ENCODE peak calls at places on chromosomes 4 and X, in five cellular contexts. One of them, this sample, is unnamed.

GRCh38 chrX:117274943-117275342 is 812.2 kb upstream of the CT83 start:
- DNase-seq in head of caudate nucleus: no peak
- DNase-seq in stimulated activated naive CD8-positive, alpha-beta T cell treated with anti-CD3 and anti-CD28 coated beads, Interleukin-15, Interleukin-2, amounts not matched to agents 100 U/mL and 50 U/mL, for 24 hours: no peak
- DNase-seq in activated effector memory CD4-positive, alpha-beta T cell treated with anti-CD3 and anti-CD28 coated beads, Interleukin-2, amount 50 U/mL, for 16 hours: no peak
- DNase-seq in stimulated activated CD8-positive, alpha-beta memory T cell treated with anti-CD3 and anti-CD28 coated beads, Interleukin-4, amount 100 ng/mL, for 1 hour: no peak
- DNase-seq in this sample: no peak

GRCh38 chr4:62709618-62710252 is 1509.6 kb downstream of the ADGRL3 start:
- DNase-seq in head of caudate nucleus: peak; percentile 21
- DNase-seq in stimulated activated naive CD8-positive, alpha-beta T cell treated with anti-CD3 and anti-CD28 coated beads, Interleukin-15, Interleukin-2, amounts not matched to agents 100 U/mL and 50 U/mL, for 24 hours: no peak
- DNase-seq in activated effector memory CD4-positive, alpha-beta T cell treated with anti-CD3 and anti-CD28 coated beads, Interleukin-2, amount 50 U/mL, for 16 hours: no peak
- DNase-seq in stimulated activated CD8-positive, alpha-beta memory T cell treated with anti-CD3 and anti-CD28 coated beads, Interleukin-4, amount 100 ng/mL, for 1 hour: no peak
- DNase-seq in this sample: peak; percentile 24

GRCh38 chr4:156638925-156639605 is 332.5 kb downstream of the PDGFC start:
- DNase-seq in head of caudate nucleus: no peak
- DNase-seq in stimulated activated naive CD8-positive, alpha-beta T cell treated with anti-CD3 and anti-CD28 coated beads, Interleukin-15, Interleukin-2, amounts not matched to agents 100 U/mL and 50 U/mL, for 24 hours: no peak
- DNase-seq in activated effector memory CD4-positive, alpha-beta T cell treated with anti-CD3 and anti-CD28 coated beads, Interleukin-2, amount 50 U/mL, for 16 hours: no peak
- DNase-seq in stimulated activated CD8-positive, alpha-beta memory T cell treated with anti-CD3 and anti-CD28 coated beads, Interleukin-4, amount 100 ng/mL, for 1 hour: no peak
- DNase-seq in this sample: no peak

GRCh38 chrX:70254909-70255308 is 5.1 kb downstream of the P2RY4 start:
- DNase-seq in head of caudate nucleus: no peak
- DNase-seq in stimulated activated naive CD8-positive, alpha-beta T cell treated with anti-CD3 and anti-CD28 coated beads, Interleukin-15, Interleukin-2, amounts not matched to agents 100 U/mL and 50 U/mL, for 24 hours: no peak
- DNase-seq in activated effector memory CD4-positive, alpha-beta T cell treated with anti-CD3 and anti-CD28 coated beads, Interleukin-2, amount 50 U/mL, for 16 hours: no peak
- DNase-seq in stimulated activated CD8-positive, alpha-beta memory T cell treated with anti-CD3 and anti-CD28 coated beads, Interleukin-4, amount 100 ng/mL, for 1 hour: no peak
- DNase-seq in this sample: no peak

GRCh38 chr4:113593400-113594230 is 167.9 kb downstream of the CAMK2D start:
- DNase-seq in head of caudate nucleus: no peak
- DNase-seq in stimulated activated naive CD8-positive, alpha-beta T cell treated with anti-CD3 and anti-CD28 coated beads, Interleukin-15, Interleukin-2, amounts not matched to agents 100 U/mL and 50 U/mL, for 24 hours: no peak
- DNase-seq in activated effector memory CD4-positive, alpha-beta T cell treated with anti-CD3 and anti-CD28 coated beads, Interleukin-2, amount 50 U/mL, for 16 hours: no peak
- DNase-seq in stimulated activated CD8-positive, alpha-beta memory T cell treated with anti-CD3 and anti-CD28 coated beads, Interleukin-4, amount 100 ng/mL, for 1 hour: no peak
- DNase-seq in this sample: no peak

GRCh38 chr4:3475041-3475712 is 12.1 kb downstream of the DOK7 start:
- DNase-seq in head of caudate nucleus: no peak
- DNase-seq in stimulated activated naive CD8-positive, alpha-beta T cell treated with anti-CD3 and anti-CD28 coated beads, Interleukin-15, Interleukin-2, amounts not matched to agents 100 U/mL and 50 U/mL, for 24 hours: no peak
- DNase-seq in activated effector memory CD4-positive, alpha-beta T cell treated with anti-CD3 and anti-CD28 coated beads, Interleukin-2, amount 50 U/mL, for 16 hours: no peak
- DNase-seq in stimulated activated CD8-positive, alpha-beta memory T cell treated with anti-CD3 and anti-CD28 coated beads, Interleukin-4, amount 100 ng/mL, for 1 hour: no peak
- DNase-seq in this sample: no peak

GRCh38 chrX:39449352-39449751 is 648.1 kb downstream of the MID1IP1 start:
- DNase-seq in head of caudate nucleus: no peak
- DNase-seq in stimulated activated naive CD8-positive, alpha-beta T cell treated with anti-CD3 and anti-CD28 coated beads, Interleukin-15, Interleukin-2, amounts not matched to agents 100 U/mL and 50 U/mL, for 24 hours: no peak
- DNase-seq in activated effector memory CD4-positive, alpha-beta T cell treated with anti-CD3 and anti-CD28 coated beads, Interleukin-2, amount 50 U/mL, for 16 hours: no peak
- DNase-seq in stimulated activated CD8-positive, alpha-beta memory T cell treated with anti-CD3 and anti-CD28 coated beads, Interleukin-4, amount 100 ng/mL, for 1 hour: no peak
- DNase-seq in this sample: no peak

GRCh38 chrX:17375361-17375630 is 296 bp downstream of the NHS start:
- DNase-seq in head of caudate nucleus: no peak
- DNase-seq in stimulated activated naive CD8-positive, alpha-beta T cell treated with anti-CD3 and anti-CD28 coated beads, Interleukin-15, Interleukin-2, amounts not matched to agents 100 U/mL and 50 U/mL, for 24 hours: no peak
- DNase-seq in activated effector memory CD4-positive, alpha-beta T cell treated with anti-CD3 and anti-CD28 coated beads, Interleukin-2, amount 50 U/mL, for 16 hours: no peak
- DNase-seq in stimulated activated CD8-positive, alpha-beta memory T cell treated with anti-CD3 and anti-CD28 coated beads, Interleukin-4, amount 100 ng/mL, for 1 hour: no peak
- DNase-seq in this sample: no peak

GRCh38 chr4:176393306-176394013 is 73.7 kb downstream of the SPCS3 start:
- DNase-seq in head of caudate nucleus: no peak
- DNase-seq in stimulated activated naive CD8-positive, alpha-beta T cell treated with anti-CD3 and anti-CD28 coated beads, Interleukin-15, Interleukin-2, amounts not matched to agents 100 U/mL and 50 U/mL, for 24 hours: no peak
- DNase-seq in activated effector memory CD4-positive, alpha-beta T cell treated with anti-CD3 and anti-CD28 coated beads, Interleukin-2, amount 50 U/mL, for 16 hours: no peak
- DNase-seq in stimulated activated CD8-positive, alpha-beta memory T cell treated with anti-CD3 and anti-CD28 coated beads, Interleukin-4, amount 100 ng/mL, for 1 hour: no peak
- DNase-seq in this sample: peak; percentile 18

GRCh38 chr4:150944660-150945059 is 70.4 kb downstream of the LRBA start:
- DNase-seq in head of caudate nucleus: no peak
- DNase-seq in stimulated activated naive CD8-positive, alpha-beta T cell treated with anti-CD3 and anti-CD28 coated beads, Interleukin-15, Interleukin-2, amounts not matched to agents 100 U/mL and 50 U/mL, for 24 hours: no peak
- DNase-seq in activated effector memory CD4-positive, alpha-beta T cell treated with anti-CD3 and anti-CD28 coated beads, Interleukin-2, amount 50 U/mL, for 16 hours: no peak
- DNase-seq in stimulated activated CD8-positive, alpha-beta memory T cell treated with anti-CD3 and anti-CD28 coated beads, Interleukin-4, amount 100 ng/mL, for 1 hour: no peak
- DNase-seq in this sample: no peak

GRCh38 chr4:150127757-150128156 is 49.5 kb downstream of the DCLK2 start:
- DNase-seq in head of caudate nucleus: no peak
- DNase-seq in stimulated activated naive CD8-positive, alpha-beta T cell treated with anti-CD3 and anti-CD28 coated beads, Interleukin-15, Interleukin-2, amounts not matched to agents 100 U/mL and 50 U/mL, for 24 hours: no peak
- DNase-seq in activated effector memory CD4-positive, alpha-beta T cell treated with anti-CD3 and anti-CD28 coated beads, Interleukin-2, amount 50 U/mL, for 16 hours: no peak
- DNase-seq in stimulated activated CD8-positive, alpha-beta memory T cell treated with anti-CD3 and anti-CD28 coated beads, Interleukin-4, amount 100 ng/mL, for 1 hour: no peak
- DNase-seq in this sample: no peak

GRCh38 chrX:57678686-57679428 is 1.2 kb downstream of the NLRP2B start:
- DNase-seq in head of caudate nucleus: no peak
- DNase-seq in stimulated activated naive CD8-positive, alpha-beta T cell treated with anti-CD3 and anti-CD28 coated beads, Interleukin-15, Interleukin-2, amounts not matched to agents 100 U/mL and 50 U/mL, for 24 hours: no peak
- DNase-seq in activated effector memory CD4-positive, alpha-beta T cell treated with anti-CD3 and anti-CD28 coated beads, Interleukin-2, amount 50 U/mL, for 16 hours: no peak
- DNase-seq in stimulated activated CD8-positive, alpha-beta memory T cell treated with anti-CD3 and anti-CD28 coated beads, Interleukin-4, amount 100 ng/mL, for 1 hour: no peak
- DNase-seq in this sample: no peak

GRCh38 chr4:73127839-73128448 is 58.4 kb upstream of the COX18 start:
- DNase-seq in head of caudate nucleus: peak; percentile 37
- DNase-seq in stimulated activated naive CD8-positive, alpha-beta T cell treated with anti-CD3 and anti-CD28 coated beads, Interleukin-15, Interleukin-2, amounts not matched to agents 100 U/mL and 50 U/mL, for 24 hours: no peak
- DNase-seq in activated effector memory CD4-positive, alpha-beta T cell treated with anti-CD3 and anti-CD28 coated beads, Interleukin-2, amount 50 U/mL, for 16 hours: no peak
- DNase-seq in stimulated activated CD8-positive, alpha-beta memory T cell treated with anti-CD3 and anti-CD28 coated beads, Interleukin-4, amount 100 ng/mL, for 1 hour: no peak
- DNase-seq in this sample: peak; percentile 29

GRCh38 chr4:86472377-86473019 is 112.6 kb upstream of the MAPK10 start:
- DNase-seq in head of caudate nucleus: no peak
- DNase-seq in stimulated activated naive CD8-positive, alpha-beta T cell treated with anti-CD3 and anti-CD28 coated beads, Interleukin-15, Interleukin-2, amounts not matched to agents 100 U/mL and 50 U/mL, for 24 hours: no peak
- DNase-seq in activated effector memory CD4-positive, alpha-beta T cell treated with anti-CD3 and anti-CD28 coated beads, Interleukin-2, amount 50 U/mL, for 16 hours: no peak
- DNase-seq in stimulated activated CD8-positive, alpha-beta memory T cell treated with anti-CD3 and anti-CD28 coated beads, Interleukin-4, amount 100 ng/mL, for 1 hour: no peak
- DNase-seq in this sample: no peak

GRCh38 chrX:155718964-155719586 is 106.3 kb upstream of the TMLHE start:
- DNase-seq in head of caudate nucleus: peak; percentile 47
- DNase-seq in stimulated activated naive CD8-positive, alpha-beta T cell treated with anti-CD3 and anti-CD28 coated beads, Interleukin-15, Interleukin-2, amounts not matched to agents 100 U/mL and 50 U/mL, for 24 hours: no peak
- DNase-seq in activated effector memory CD4-positive, alpha-beta T cell treated with anti-CD3 and anti-CD28 coated beads, Interleukin-2, amount 50 U/mL, for 16 hours: no peak
- DNase-seq in stimulated activated CD8-positive, alpha-beta memory T cell treated with anti-CD3 and anti-CD28 coated beads, Interleukin-4, amount 100 ng/mL, for 1 hour: no peak
- DNase-seq in this sample: no peak

GRCh38 chr4:142549726-142550463 is 296.2 kb downstream of the INPP4B start:
- DNase-seq in head of caudate nucleus: peak; percentile 10
- DNase-seq in stimulated activated naive CD8-positive, alpha-beta T cell treated with anti-CD3 and anti-CD28 coated beads, Interleukin-15, Interleukin-2, amounts not matched to agents 100 U/mL and 50 U/mL, for 24 hours: no peak
- DNase-seq in activated effector memory CD4-positive, alpha-beta T cell treated with anti-CD3 and anti-CD28 coated beads, Interleukin-2, amount 50 U/mL, for 16 hours: no peak
- DNase-seq in stimulated activated CD8-positive, alpha-beta memory T cell treated with anti-CD3 and anti-CD28 coated beads, Interleukin-4, amount 100 ng/mL, for 1 hour: no peak
- DNase-seq in this sample: peak; percentile 14

GRCh38 chrX:18873189-18873791 is 110.6 kb downstream of the PHKA2 start:
- DNase-seq in head of caudate nucleus: peak; percentile 73
- DNase-seq in stimulated activated naive CD8-positive, alpha-beta T cell treated with anti-CD3 and anti-CD28 coated beads, Interleukin-15, Interleukin-2, amounts not matched to agents 100 U/mL and 50 U/mL, for 24 hours: peak; percentile 22
- DNase-seq in activated effector memory CD4-positive, alpha-beta T cell treated with anti-CD3 and anti-CD28 coated beads, Interleukin-2, amount 50 U/mL, for 16 hours: peak; percentile 63
- DNase-seq in stimulated activated CD8-positive, alpha-beta memory T cell treated with anti-CD3 and anti-CD28 coated beads, Interleukin-4, amount 100 ng/mL, for 1 hour: no peak
- DNase-seq in this sample: no peak

GRCh38 chr4:1976416-1977352 is 32.1 kb downstream of the NELFA start:
- DNase-seq in head of caudate nucleus: no peak
- DNase-seq in stimulated activated naive CD8-positive, alpha-beta T cell treated with anti-CD3 and anti-CD28 coated beads, Interleukin-15, Interleukin-2, amounts not matched to agents 100 U/mL and 50 U/mL, for 24 hours: no peak
- DNase-seq in activated effector memory CD4-positive, alpha-beta T cell treated with anti-CD3 and anti-CD28 coated beads, Interleukin-2, amount 50 U/mL, for 16 hours: peak; percentile 58
- DNase-seq in stimulated activated CD8-positive, alpha-beta memory T cell treated with anti-CD3 and anti-CD28 coated beads, Interleukin-4, amount 100 ng/mL, for 1 hour: no peak
- DNase-seq in this sample: no peak

GRCh38 chrX:109856974-109857373 is 123.9 kb upstream of the ACSL4 start:
- DNase-seq in head of caudate nucleus: no peak
- DNase-seq in stimulated activated naive CD8-positive, alpha-beta T cell treated with anti-CD3 and anti-CD28 coated beads, Interleukin-15, Interleukin-2, amounts not matched to agents 100 U/mL and 50 U/mL, for 24 hours: no peak
- DNase-seq in activated effector memory CD4-positive, alpha-beta T cell treated with anti-CD3 and anti-CD28 coated beads, Interleukin-2, amount 50 U/mL, for 16 hours: no peak
- DNase-seq in stimulated activated CD8-positive, alpha-beta memory T cell treated with anti-CD3 and anti-CD28 coated beads, Interleukin-4, amount 100 ng/mL, for 1 hour: no peak
- DNase-seq in this sample: peak; percentile 16

GRCh38 chrX:151754042-151754419 is 19.5 kb downstream of the CNGA2 start:
- DNase-seq in head of caudate nucleus: no peak
- DNase-seq in stimulated activated naive CD8-positive, alpha-beta T cell treated with anti-CD3 and anti-CD28 coated beads, Interleukin-15, Interleukin-2, amounts not matched to agents 100 U/mL and 50 U/mL, for 24 hours: no peak
- DNase-seq in activated effector memory CD4-positive, alpha-beta T cell treated with anti-CD3 and anti-CD28 coated beads, Interleukin-2, amount 50 U/mL, for 16 hours: no peak
- DNase-seq in stimulated activated CD8-positive, alpha-beta memory T cell treated with anti-CD3 and anti-CD28 coated beads, Interleukin-4, amount 100 ng/mL, for 1 hour: no peak
- DNase-seq in this sample: peak; percentile 13

GRCh38 chrX:3176439-3176820 is 135.2 kb downstream of the ARSF start:
- DNase-seq in head of caudate nucleus: no peak
- DNase-seq in stimulated activated naive CD8-positive, alpha-beta T cell treated with anti-CD3 and anti-CD28 coated beads, Interleukin-15, Interleukin-2, amounts not matched to agents 100 U/mL and 50 U/mL, for 24 hours: no peak
- DNase-seq in activated effector memory CD4-positive, alpha-beta T cell treated with anti-CD3 and anti-CD28 coated beads, Interleukin-2, amount 50 U/mL, for 16 hours: no peak
- DNase-seq in stimulated activated CD8-positive, alpha-beta memory T cell treated with anti-CD3 and anti-CD28 coated beads, Interleukin-4, amount 100 ng/mL, for 1 hour: no peak
- DNase-seq in this sample: no peak

This sample was measured in iPS-NIHi11.